ENCODE peak calls at places on chromosome 17, in five cellular contexts. One of them, this sample, is unnamed.

GRCh38 chr17:72982680-72983079 is 109.8 kb downstream of the SLC39A11 start:
- DNase-seq in H1: no peak
- DNase-seq in GM12892: no peak
- DNase-seq in K562: no peak
- DNase-seq in HepG2: peak
- DNase-seq in this sample: no peak

GRCh38 chr17:6648181-6648580 is 3.2 kb downstream of the MED31 start:
- DNase-seq in H1: no peak
- DNase-seq in HepG2: peak
- DNase-seq in GM12892: no peak
- DNase-seq in K562: no peak
- DNase-seq in this sample: no peak

GRCh38 chr17:82817947-82818346 is 21.9 kb downstream of the ZNF750 start:
- DNase-seq in K562: no peak
- DNase-seq in H1: no peak
- DNase-seq in HepG2: no peak
- DNase-seq in GM12892: no peak
- DNase-seq in this sample: no peak

GRCh38 chr17:78392295-78392694 is 13.8 kb downstream of the PGS1 start:
- DNase-seq in GM12892: no peak
- DNase-seq in K562: no peak
- DNase-seq in HepG2: no peak
- DNase-seq in H1: no peak
- DNase-seq in this sample: no peak

GRCh38 chr17:76726766-76727718 is at the start of gene METTL23:
- DNase-seq in H1: peak
- DNase-seq in HepG2: peak
- DNase-seq in GM12892: peak
- DNase-seq in K562: no peak
- DNase-seq in this sample: peak

GRCh38 chr17:57362797-57363556 is 106.7 kb downstream of the MSI2 start:
- DNase-seq in K562: peak
- DNase-seq in GM12892: no peak
- DNase-seq in HepG2: no peak
- DNase-seq in H1: no peak
- DNase-seq in this sample: no peak

GRCh38 chr17:21705021-21705601 is 12.8 kb downstream of the KCNJ18 start:
- DNase-seq in H1: no peak
- DNase-seq in HepG2: no peak
- DNase-seq in K562: no peak
- DNase-seq in GM12892: no peak
- DNase-seq in this sample: no peak

GRCh38 chr17:19369107-19369778 is 6.7 kb upstream of the B9D1 start:
- DNase-seq in H1: no peak
- DNase-seq in GM12892: no peak
- DNase-seq in HepG2: peak
- DNase-seq in K562: no peak
- DNase-seq in this sample: no peak

GRCh38 chr17:49110504-49110903 is 22.1 kb upstream of the B4GALNT2 start:
- DNase-seq in HepG2: no peak
- DNase-seq in K562: no peak
- DNase-seq in GM12892: no peak
- DNase-seq in H1: no peak
- DNase-seq in this sample: no peak

GRCh38 chr17:49339359-49339758 is 22.7 kb downstream of the ZNF652 start:
- DNase-seq in HepG2: no peak
- DNase-seq in K562: no peak
- DNase-seq in GM12892: no peak
- DNase-seq in H1: no peak
- DNase-seq in this sample: no peak

GRCh38 chr17:41631025-41631889 is 6.9 kb upstream of the KRT17 start:
- DNase-seq in K562: no peak
- DNase-seq in HepG2: no peak
- DNase-seq in H1: no peak
- DNase-seq in GM12892: no peak
- DNase-seq in this sample: no peak

GRCh38 chr17:63985387-63986140 is 12.6 kb upstream of the PRR29 start:
- DNase-seq in K562: peak
- DNase-seq in GM12892: no peak
- DNase-seq in HepG2: no peak
- DNase-seq in H1: peak
- DNase-seq in this sample: no peak

GRCh38 chr17:5424909-5425308 is 4.9 kb downstream of the RPAIN start:
- DNase-seq in GM12892: no peak
- DNase-seq in K562: no peak
- DNase-seq in HepG2: no peak
- DNase-seq in H1: no peak
- DNase-seq in this sample: no peak

GRCh38 chr17:5431929-5432556 is 6.9 kb downstream of the C1QBP start:
- DNase-seq in GM12892: no peak
- DNase-seq in HepG2: no peak
- DNase-seq in K562: no peak
- DNase-seq in H1: no peak
- DNase-seq in this sample: no peak

GRCh38 chr17:5434984-5435383 is 4.0 kb downstream of the C1QBP start:
- DNase-seq in H1: no peak
- DNase-seq in HepG2: no peak
- DNase-seq in GM12892: no peak
- DNase-seq in K562: no peak
- DNase-seq in this sample: no peak

GRCh38 chr17:5425826-5426225 is 5.8 kb downstream of the RPAIN start:
- DNase-seq in HepG2: no peak
- DNase-seq in GM12892: no peak
- DNase-seq in H1: no peak
- DNase-seq in K562: no peak
- DNase-seq in this sample: no peak

GRCh38 chr17:5430413-5430999 is 8.4 kb downstream of the C1QBP start:
- DNase-seq in H1: no peak
- DNase-seq in HepG2: no peak
- DNase-seq in K562: no peak
- DNase-seq in GM12892: no peak
- DNase-seq in this sample: no peak
- TF ChIP-seq TAF1 in H1: no peak
- TF ChIP-seq TAF1 in HepG2: no peak
- TF ChIP-seq TAF1 in K562: no peak
- TF ChIP-seq TAF1 in GM12892: no peak
- TF ChIP-seq TAF1 in this sample: no peak

GRCh38 chr17:67058036-67058435 is 13.7 kb downstream of the CACNG1 start:
- DNase-seq in H1: no peak
- DNase-seq in HepG2: no peak
- DNase-seq in GM12892: no peak
- DNase-seq in K562: no peak
- DNase-seq in this sample: no peak

GRCh38 chr17:67054608-67055007 is 10.3 kb downstream of the CACNG1 start:
- DNase-seq in H1: no peak
- DNase-seq in K562: no peak
- DNase-seq in HepG2: no peak
- DNase-seq in GM12892: no peak
- DNase-seq in this sample: no peak

GRCh38 chr17:67055041-67055443 is 10.7 kb downstream of the CACNG1 start:
- DNase-seq in HepG2: no peak
- DNase-seq in H1: peak
- DNase-seq in GM12892: no peak
- DNase-seq in K562: no peak
- DNase-seq in this sample: no peak

GRCh38 chr17:67056746-67057490 is 12.6 kb downstream of the CACNG1 start:
- DNase-seq in HepG2: no peak
- DNase-seq in H1: peak
- DNase-seq in GM12892: no peak
- DNase-seq in K562: no peak
- DNase-seq in this sample: no peak

DNA sequence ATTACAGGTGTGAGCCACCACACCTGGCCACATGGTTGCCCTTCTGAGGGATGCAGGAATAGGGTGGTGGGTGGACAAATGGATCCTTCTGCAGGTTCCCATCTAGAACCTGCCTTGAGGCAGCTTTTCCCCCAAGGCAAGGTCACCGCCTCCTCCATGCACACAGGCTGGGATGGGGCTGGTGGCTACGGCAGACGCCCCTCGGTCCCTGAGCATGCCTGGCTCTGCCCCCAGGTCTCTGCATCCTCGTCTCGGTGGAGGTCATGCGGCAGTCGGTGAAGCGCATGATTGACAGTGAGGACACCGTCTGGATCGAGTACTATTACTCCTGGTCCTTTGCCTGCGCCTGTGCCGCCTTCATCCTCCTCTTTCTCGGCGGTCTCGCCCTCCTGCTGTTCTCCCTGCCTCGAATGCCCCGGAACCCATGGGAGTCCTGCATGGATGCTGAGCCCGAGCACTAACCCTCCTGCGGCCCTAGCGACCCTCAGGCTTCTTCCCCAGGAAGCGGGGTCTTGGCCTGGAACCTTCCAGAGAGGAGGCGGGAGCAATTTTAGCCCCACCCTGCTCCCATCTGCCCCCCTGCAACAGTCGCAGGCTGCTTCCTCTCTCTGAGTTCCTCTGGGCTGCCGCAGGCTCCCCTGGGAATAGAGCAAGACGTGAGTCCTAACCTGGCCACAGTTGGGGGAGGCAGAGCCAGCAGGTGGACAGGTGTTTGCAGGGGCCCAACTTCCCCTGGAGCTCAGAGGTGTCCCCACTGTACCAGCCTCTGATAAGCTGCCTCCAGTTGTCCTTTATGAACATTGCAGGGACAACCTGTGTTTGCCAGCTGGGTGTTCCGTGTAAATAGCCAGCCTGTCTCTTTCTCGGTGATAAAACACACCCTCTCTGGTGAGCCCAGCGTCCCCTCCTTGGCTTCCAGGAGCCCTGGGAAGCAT is 11.7 kb downstream of the CACNG1 start:
- DNase-seq in H1: peak
- DNase-seq in GM12892: no peak
- DNase-seq in K562: no peak
- DNase-seq in HepG2: no peak
- DNase-seq in this sample: no peak
- TF ChIP-seq POLR2A in H1: no peak
- TF ChIP-seq POLR2A in GM12892: no peak
- TF ChIP-seq POLR2A in K562: no peak
- TF ChIP-seq POLR2A in HepG2: no peak
- TF ChIP-seq POLR2A in this sample: no peak

GRCh38 chr17:80021600-80021999 is 14.1 kb downstream of the TBC1D16 start:
- DNase-seq in H1: no peak
- DNase-seq in HepG2: no peak
- DNase-seq in K562: no peak
- DNase-seq in GM12892: no peak
- DNase-seq in this sample: no peak

GRCh38 chr17:80012156-80012555 is 23.5 kb downstream of the TBC1D16 start:
- DNase-seq in GM12892: no peak
- DNase-seq in H1: no peak
- DNase-seq in K562: no peak
- DNase-seq in HepG2: no peak
- DNase-seq in this sample: no peak

GRCh38 chr17:80012751-80013741 is 22.6 kb downstream of the TBC1D16 start:
- DNase-seq in K562: no peak
- DNase-seq in HepG2: no peak
- DNase-seq in H1: no peak
- DNase-seq in GM12892: no peak
- DNase-seq in this sample: no peak

GRCh38 chr17:80018917-80019651 is 16.6 kb downstream of the TBC1D16 start:
- DNase-seq in HepG2: peak
- DNase-seq in GM12892: no peak
- DNase-seq in H1: no peak
- DNase-seq in K562: no peak
- DNase-seq in this sample: no peak

DNA sequence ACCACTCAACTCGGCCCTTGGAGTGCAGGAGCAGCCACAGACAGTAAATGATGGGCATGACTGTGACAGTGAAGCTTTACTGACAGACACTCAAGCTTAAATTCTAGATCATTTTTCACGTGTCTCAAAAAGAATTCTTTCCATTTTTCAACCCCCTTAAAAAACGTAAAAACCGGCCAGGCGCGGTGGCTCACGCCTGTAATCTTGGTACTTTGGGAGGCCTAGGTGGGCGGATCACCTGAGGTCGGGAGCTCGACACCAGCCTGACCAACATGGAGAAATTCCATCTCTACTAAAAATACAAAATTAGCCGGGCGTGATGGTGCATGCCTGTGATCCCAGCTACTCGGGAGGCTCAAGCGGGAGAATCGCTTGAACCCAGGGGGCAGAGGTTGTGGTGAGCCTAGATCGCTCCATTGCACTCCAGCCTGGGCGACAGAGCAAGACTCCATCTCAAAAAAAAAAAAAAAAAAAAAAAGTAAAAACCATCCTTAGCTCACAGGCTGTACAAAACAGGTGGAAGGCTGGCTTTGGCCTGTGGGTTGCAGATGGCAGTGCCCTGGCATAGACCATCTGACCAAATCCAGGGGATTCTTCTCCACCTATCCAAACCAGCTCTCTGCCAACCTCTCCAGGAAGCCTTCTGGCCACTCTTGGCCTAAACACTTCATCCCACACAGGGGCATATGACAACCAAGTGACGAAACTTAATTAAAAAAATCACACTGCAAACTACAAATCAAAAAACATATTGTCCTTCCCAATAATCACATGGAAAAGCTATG is 18.3 kb downstream of the TBC1D16 start:
- DNase-seq in HepG2: no peak
- DNase-seq in H1: no peak
- DNase-seq in K562: no peak
- DNase-seq in GM12892: no peak
- DNase-seq in this sample: no peak
- TF ChIP-seq TAF1 in HepG2: no peak
- TF ChIP-seq TAF1 in H1: no peak
- TF ChIP-seq TAF1 in K562: no peak
- TF ChIP-seq TAF1 in GM12892: no peak
- TF ChIP-seq TAF1 in this sample: no peak

GRCh38 chr17:79482719-79483118 is 128.1 kb downstream of the RBFOX3 start:
- DNase-seq in HepG2: no peak
- DNase-seq in H1: no peak
- DNase-seq in K562: no peak
- DNase-seq in GM12892: no peak
- DNase-seq in this sample: no peak

GRCh38 chr17:79485399-79485985 is 125.4 kb downstream of the RBFOX3 start:
- DNase-seq in K562: no peak
- DNase-seq in H1: no peak
- DNase-seq in GM12892: no peak
- DNase-seq in HepG2: no peak
- DNase-seq in this sample: no peak

GRCh38 chr17:79483122-79483521 is 127.7 kb downstream of the RBFOX3 start:
- DNase-seq in GM12892: no peak
- DNase-seq in H1: no peak
- DNase-seq in HepG2: no peak
- DNase-seq in K562: no peak
- DNase-seq in this sample: no peak

GRCh38 chr17:79484600-79485398 is 126.1 kb downstream of the RBFOX3 start:
- DNase-seq in HepG2: no peak
- DNase-seq in GM12892: no peak
- DNase-seq in H1: no peak
- DNase-seq in K562: no peak
- DNase-seq in this sample: no peak

GRCh38 chr17:79483842-79484241 is 127.0 kb downstream of the RBFOX3 start:
- DNase-seq in GM12892: no peak
- DNase-seq in H1: no peak
- DNase-seq in K562: no peak
- DNase-seq in HepG2: no peak
- DNase-seq in this sample: no peak
- TF ChIP-seq POLR2A in GM12892: no peak
- TF ChIP-seq POLR2A in H1: no peak
- TF ChIP-seq POLR2A in K562: no peak
- TF ChIP-seq POLR2A in HepG2: no peak
- TF ChIP-seq POLR2A in this sample: no peak